ENCODE peak calls at places on chromosomes 16 and 17, in six cellular contexts. F is effector memory CD4-positive, alpha-beta T cell; P is HCT116; M is neural progenitor cell; N is tibial nerve; E is thyroid gland. O is an unnamed sample. For H3K27me3 and H3K4me1, the result is how much of the 10 kb centered on the place peaks cover.

GRCh38 chr16:85768225-85768624 is 17.3 kb upstream of the C16orf74 start:
- DNase-seq in F (no peak), P (no peak), M (peak), N (no peak), E (no peak), O (no peak)

GRCh38 chr17:27457731-27458523 is 1.7 kb downstream of the KSR1 start:
- DNase-seq in F (no peak), P (no peak), M (peak), N (no peak), E (peak), O (no peak)

GRCh38 chr16:81804134-81804610 is 25.1 kb downstream of the PLCG2 start:
- DNase-seq in F (no peak), P (no peak), M (no peak), N (no peak), E (no peak), O (no peak)

GRCh38 chr17:1050246-1050995 is 53.5 kb downstream of the TIMM22 start:
- DNase-seq in F (no peak), P (no peak), M (no peak), N (no peak), E (no peak), O (no peak)

GRCh38 chr17:80612997-80613731 is 68.5 kb downstream of the RPTOR start:
- DNase-seq in F (no peak), P (no peak), M (no peak), N (no peak), E (no peak), O (no peak)

GRCh38 chr16:25140459-25140858 is 28.9 kb downstream of the LCMT1 start:
- DNase-seq in F (no peak), P (no peak), M (no peak), N (no peak), E (peak), O (no peak)

GRCh38 chr16:56245197-56245596 is 53.9 kb downstream of the GNAO1 start:
- DNase-seq in F (no peak), P (no peak), M (no peak), N (no peak), E (no peak), O (no peak)

GRCh38 chr16:47644166-47644565 is 183.0 kb downstream of the PHKB start:
- DNase-seq in F (no peak), P (no peak), M (no peak), N (no peak), E (peak), O (no peak)

GRCh38 chr17:9101356-9101755 is 80.0 kb downstream of the NTN1 start:
- DNase-seq in F (no peak), P (no peak), M (no peak), N (no peak), E (no peak), O (no peak)

GRCh38 chr17:45172541-45173286 is 11.0 kb downstream of the HEXIM2 start:
- DNase-seq in F (no peak), P (peak), M (peak), N (peak), E (peak), O (peak)

GRCh38 chr17:58427807-58428206 is 10.5 kb upstream of the RNF43 start:
- DNase-seq in F (no peak), P (no peak), M (no peak), N (no peak), E (no peak), O (no peak)

GRCh38 chr16:14509055-14509454 is 121.0 kb downstream of the PARN start:
- DNase-seq in F (no peak), P (no peak), M (no peak), N (no peak), E (no peak), O (no peak)

GRCh38 chr16:56649820-56650219 is 1.9 kb upstream of the MT1B start:
- DNase-seq in F (no peak), P (no peak), M (no peak), N (no peak), E (no peak), O (no peak)

GRCh38 chr17:38658741-38659345 is 15.9 kb downstream of the EPOP start:
- DNase-seq in F (no peak), P (no peak), M (no peak), N (no peak), E (no peak), O (no peak)

GRCh38 chr17:46730679-46731078 is 87.8 kb downstream of the WNT3 start:
- DNase-seq in F (no peak), P (no peak), M (no peak), N (no peak), E (no peak), O (no peak)

GRCh38 chr17:78133971-78134898 is 3.7 kb downstream of the TMC8 start:
- DNase-seq in F (peak), P (peak), M (peak), N (no peak), E (peak), O (peak)

GRCh38 chr17:79543566-79543965 is 67.3 kb downstream of the RBFOX3 start:
- DNase-seq in F (no peak), P (no peak), M (no peak), N (no peak), E (no peak), O (no peak)

GRCh38 chr17:68089881-68090280 is 54.3 kb downstream of the KPNA2 start:
- DNase-seq in F (no peak), P (peak), M (no peak), N (no peak), E (peak), O (no peak)

GRCh38 chr17:79842656-79843474 is 3.6 kb upstream of the CBX4 start:
- DNase-seq in F (no peak), P (no peak), M (peak), N (no peak), E (peak), O (peak)

GRCh38 chr16:27853651-27854050 is 209.9 kb downstream of the GSG1L start:
- DNase-seq in F (no peak), P (no peak), M (no peak), N (no peak), E (no peak), O (no peak)

GRCh38 chr17:67481808-67482207 is 104.7 kb downstream of the PITPNC1 start:
- DNase-seq in F (no peak), P (no peak), M (no peak), N (no peak), E (no peak), O (no peak)

GRCh38 chr17:76147211-76148014 is 6.4 kb upstream of the FOXJ1 start:
- DNase-seq in F (no peak), P (peak), M (no peak), N (no peak), E (no peak), O (no peak)

GRCh38 chr16:28494141-28494851 is at the start of gene APOBR:
- DNase-seq in F (peak), P (no peak), M (no peak), N (no peak), E (no peak), O (peak)

GRCh38 chr16:19810817-19811731 is 73.6 kb downstream of the GPRC5B start:
- DNase-seq in F (no peak), P (no peak), M (no peak), N (no peak), E (peak), O (no peak)

GRCh38 chr16:65122974-65123845 is 1.3 kb upstream of the CDH11 start:
- DNase-seq in F (no peak), P (no peak), M (peak), N (peak), E (no peak), O (no peak)

GRCh38 chr17:21362331-21362931 is 13.7 kb upstream of the KCNJ12 start:
- DNase-seq in F (no peak), P (no peak), M (no peak), N (no peak), E (no peak), O (no peak)

GRCh38 chr17:76640550-76641380 is 2.8 kb downstream of the ST6GALNAC1 start:
- DNase-seq in F (no peak), P (no peak), M (no peak), N (no peak), E (no peak), O (no peak)

GRCh38 chr16:85984947-85985451 is 86.0 kb downstream of the IRF8 start:
- DNase-seq in F (no peak), P (no peak), M (no peak), N (no peak), E (no peak), O (no peak)

GRCh38 chr16:82641336-82641984 is 14.7 kb downstream of the CDH13 start:
- DNase-seq in F (no peak), P (no peak), M (no peak), N (no peak), E (no peak), O (no peak)

GRCh38 chr16:56350491-56351405 is 74.6 kb downstream of the AMFR start:
- DNase-seq in F (no peak), P (no peak), M (no peak), N (no peak), E (no peak), O (no peak)

GRCh38 chr17:64092952-64093451 is 36.9 kb downstream of the ERN1 start:
- DNase-seq in F (no peak), P (no peak), M (no peak), N (no peak), E (peak), O (no peak)

GRCh38 chr17:8643855-8644506 is 13.5 kb upstream of the MYH10 start:
- DNase-seq in F (no peak), P (no peak), M (no peak), N (no peak), E (no peak), O (no peak)

GRCh38 chr16:19607610-19608280 is 52.2 kb downstream of the VPS35L start:
- DNase-seq in F (no peak), P (no peak), M (no peak), N (no peak), E (no peak), O (no peak)

GRCh38 chr16:88763502-88764053 is 21.4 kb downstream of the PIEZO1 start:
- DNase-seq in F (no peak), P (no peak), M (peak), N (no peak), E (peak), O (no peak)

GRCh38 chr16:76389126-76389525 is 111.9 kb downstream of the CNTNAP4 start:
- DNase-seq in F (no peak), P (no peak), M (no peak), N (no peak), E (no peak), O (no peak)

GRCh38 chr16:79777679-79778078 is 177.1 kb upstream of the MAF start:
- DNase-seq in F (no peak), P (no peak), M (no peak), N (no peak), E (no peak), O (no peak)

GRCh38 chr16:57999366-57999970 is 1.0 kb downstream of the ZNF319 start:
- DNase-seq in F (no peak), P (no peak), M (peak), N (no peak), E (no peak), O (peak)

GRCh38 chr16:75424096-75424762 is 9.1 kb downstream of the CFDP1 start:
- DNase-seq in F (no peak), P (no peak), M (no peak), N (no peak), E (no peak), O (no peak)

GRCh38 chr16:1906846-1907165 is 11.4 kb downstream of the HS3ST6 start:
- DNase-seq in F (no peak), P (no peak), M (peak), N (no peak), E (no peak), O (no peak)

GRCh38 chr16:4846503-4846900 is 586 bp downstream of the GLYR1 start:
- DNase-seq in F (peak), P (no peak), M (peak), N (no peak), E (peak), O (no peak)

GRCh38 chr17:37031493-37032083 is 82.8 kb downstream of the AATF start:
- DNase-seq in F (no peak), P (no peak), M (no peak), N (no peak), E (no peak), O (no peak)
- H3K27me3 ChIP-seq in F (under half), P (under half), M (under half), N (under half), E (under half), O (under half)

DNA sequence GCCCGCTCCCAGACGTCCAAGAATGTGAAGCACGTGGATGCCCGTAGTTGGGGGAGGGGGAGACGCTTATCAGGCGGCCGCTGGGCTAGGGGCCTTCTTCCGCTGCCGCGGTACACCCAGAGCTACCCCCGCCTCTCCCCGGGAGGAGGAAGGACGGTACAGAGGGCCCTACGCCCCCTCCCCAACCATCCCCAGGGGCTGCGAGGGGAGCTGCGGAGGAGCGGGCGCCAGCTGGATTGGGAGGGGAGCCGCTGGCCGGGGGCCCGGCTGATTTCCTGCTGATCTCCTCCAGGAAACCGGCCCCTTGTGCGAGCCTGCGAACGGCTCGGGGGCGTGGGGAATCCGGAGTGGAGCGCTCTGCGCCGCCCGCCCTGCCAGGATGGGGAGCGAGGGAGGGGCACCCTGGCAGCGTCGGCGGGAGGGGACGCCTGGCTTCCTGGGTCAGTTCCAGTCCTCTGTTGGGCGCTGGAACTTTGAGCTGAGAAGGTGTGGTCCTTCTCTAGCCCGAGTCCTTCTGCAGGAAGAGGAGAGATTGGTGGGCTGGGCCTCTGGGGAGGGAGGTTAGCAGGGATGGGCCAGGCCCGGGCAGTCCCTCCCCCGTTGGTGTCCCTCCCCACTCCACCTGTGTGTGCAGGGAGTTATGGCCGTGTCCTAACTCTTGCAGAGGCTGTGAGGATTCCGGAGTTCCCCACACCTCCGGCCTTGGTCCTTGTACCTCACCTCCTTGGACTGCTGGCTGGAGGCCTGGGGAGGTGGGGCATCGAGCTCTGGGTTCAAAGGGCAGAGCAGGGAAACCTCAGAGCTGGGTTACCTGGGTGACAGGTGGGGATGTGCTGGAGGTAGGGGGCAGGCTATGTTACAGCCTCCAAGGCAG is 19.1 kb downstream of the GJD3 start:
- DNase-seq in F (no peak), P (no peak), M (peak), N (no peak), E (peak), O (no peak)
- H3K4me1 ChIP-seq in F (half or more), P (half or more), M (half or more), N (under half), E (half or more), O (half or more)

DNA sequence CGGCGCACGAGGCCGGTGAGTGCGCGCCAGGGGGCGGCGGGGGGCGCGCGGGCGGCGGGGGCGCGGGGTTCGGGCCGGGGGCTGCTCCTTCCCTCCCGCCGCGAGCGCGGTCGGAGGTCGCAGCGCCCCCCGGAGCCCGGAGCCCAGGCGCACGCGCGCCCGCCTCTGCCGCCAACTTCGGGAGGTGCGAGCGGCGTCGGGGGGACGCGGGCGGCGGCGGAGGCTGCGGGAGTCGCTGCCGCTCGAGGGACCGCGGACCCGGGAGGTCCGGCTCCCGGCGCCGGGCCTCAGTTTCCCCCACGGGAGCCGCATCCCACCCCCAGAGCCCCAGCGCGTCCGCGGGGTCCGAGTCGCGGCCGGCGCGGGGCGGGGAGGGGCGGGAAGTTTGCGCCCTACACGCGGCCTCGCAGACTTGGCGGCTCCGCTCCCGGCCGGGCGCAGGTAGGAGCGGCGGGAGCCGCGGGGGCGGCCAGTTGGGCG is at the start of gene PRR35:
- DNase-seq in F (no peak), P (no peak), M (no peak), N (no peak), E (no peak), O (no peak)
- H3K27ac ChIP-seq in F (no peak), P (no peak), M (no peak), N (no peak), E (no peak), O (no peak)

GRCh38 chr17:73831699-73832098 is 187.5 kb upstream of the SDK2 start:
- DNase-seq in F (no peak), P (no peak), M (no peak), N (no peak), E (no peak), O (no peak)

GRCh38 chr17:73835605-73836004 is 191.4 kb upstream of the SDK2 start:
- DNase-seq in F (no peak), P (no peak), M (no peak), N (no peak), E (no peak), O (peak)

GRCh38 chr17:73829676-73830280 is 185.5 kb upstream of the SDK2 start:
- DNase-seq in F (no peak), P (no peak), M (peak), N (no peak), E (no peak), O (no peak)

GRCh38 chr17:73834684-73835343 is 190.6 kb upstream of the SDK2 start:
- DNase-seq in F (no peak), P (no peak), M (no peak), N (no peak), E (no peak), O (no peak)

GRCh38 chr17:73833779-73834613 is 189.8 kb upstream of the SDK2 start:
- DNase-seq in F (no peak), P (no peak), M (no peak), N (no peak), E (peak), O (no peak)
- H3K27me3 ChIP-seq in F (under half), P (under half), M (under half), N (under half), E (under half), O (under half)

DNA sequence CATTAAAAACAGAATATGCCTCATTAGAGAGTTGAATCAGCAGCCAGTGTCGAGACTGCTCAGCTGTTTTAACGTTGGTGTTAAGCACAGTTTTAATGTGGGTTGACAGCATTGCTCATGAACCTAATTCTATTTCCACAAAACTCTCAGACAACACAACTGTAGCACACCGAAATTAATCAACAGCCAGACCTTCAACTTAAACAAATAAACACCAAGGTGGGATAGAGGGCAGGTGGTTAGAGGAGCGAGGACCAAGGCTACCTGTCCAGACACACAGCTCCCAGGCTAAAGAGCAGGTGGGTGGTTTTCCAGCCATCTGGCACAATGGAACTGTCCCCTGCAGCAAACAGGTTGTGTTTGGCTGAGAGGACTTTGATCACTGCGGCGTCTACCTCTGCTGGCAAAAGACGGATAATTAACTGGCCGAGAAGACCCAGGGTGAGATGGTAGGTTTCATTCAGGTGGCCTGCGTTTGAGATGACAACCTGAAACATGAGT is 69.6 kb upstream of the ATP2A3 start:
- DNase-seq in F (no peak), P (no peak), M (no peak), N (no peak), E (no peak), O (no peak)
- H3K4me1 ChIP-seq in F (under half), P (under half), M (under half), N (under half), E (under half), O (under half)

GRCh38 chr17:28707339-28707720 is 4.4 kb downstream of the PROCA1 start:
- DNase-seq in F (no peak), P (no peak), M (no peak), N (no peak), E (no peak), O (no peak)
- H3K27ac ChIP-seq in F (no peak), P (no peak), M (no peak), N (no peak), E (no peak), O (no peak)

GRCh38 chr17:36683387-36683786 is 82.0 kb downstream of the MRM1 start:
- DNase-seq in F (no peak), P (no peak), M (no peak), N (no peak), E (no peak), O (no peak)

GRCh38 chr17:36675786-36676185 is 74.4 kb downstream of the MRM1 start:
- DNase-seq in F (no peak), P (no peak), M (no peak), N (no peak), E (no peak), O (no peak)

GRCh38 chr17:36682804-36683203 is 81.4 kb downstream of the MRM1 start:
- DNase-seq in F (no peak), P (no peak), M (no peak), N (no peak), E (no peak), O (no peak)

GRCh38 chr17:36680701-36681202 is 79.4 kb downstream of the MRM1 start:
- DNase-seq in F (no peak), P (no peak), M (no peak), N (no peak), E (no peak), O (no peak)

DNA sequence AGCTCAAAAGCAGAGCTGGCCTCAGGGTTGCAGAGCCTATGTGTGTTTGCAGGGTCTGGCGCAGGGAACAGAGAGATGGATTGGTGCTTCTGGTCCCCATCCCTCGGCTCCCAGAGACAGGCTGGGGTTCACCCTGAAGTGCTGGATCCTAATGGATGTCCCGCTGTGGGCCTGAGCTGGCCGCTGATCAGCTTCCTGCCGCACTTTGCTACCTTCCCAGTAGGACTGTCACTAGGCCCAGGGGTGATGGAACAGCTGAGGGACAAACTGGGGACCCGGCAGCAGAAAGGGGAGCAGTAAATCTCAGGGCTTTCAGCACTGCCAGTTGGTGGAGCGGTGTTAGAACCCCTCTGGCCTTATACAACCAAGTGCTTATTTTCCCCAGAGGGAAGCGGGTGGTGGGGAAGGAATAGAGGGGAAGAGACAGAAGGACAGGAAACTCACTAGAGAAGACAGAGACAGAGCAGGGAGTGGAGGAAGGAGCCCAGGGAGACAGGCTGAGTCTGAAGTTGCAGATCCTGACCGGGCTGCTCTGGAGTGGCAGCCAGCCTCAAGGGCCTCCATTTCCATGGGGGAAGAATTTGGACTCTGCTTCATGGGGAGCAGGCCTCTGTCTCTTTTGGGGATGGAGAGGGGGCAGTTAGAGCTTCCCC is 78.6 kb downstream of the MRM1 start:
- DNase-seq in F (no peak), P (no peak), M (no peak), N (no peak), E (no peak), O (no peak)
- H3K27me3 ChIP-seq in F (under half), P (under half), M (under half), N (under half), E (under half), O (under half)